ENCODE peak calls at places on chromosomes 2 and 18, in nine cellular contexts. C, H, L, J, N, X, G, E and Z are unnamed samples.

GRCh38 chr18:3207565-3207964 is 12.2 kb downstream of the MYOM1 start:
- DNase-seq in C (peak; percentile 3), H (no peak), L (no peak), J (no peak), N (no peak), X (no peak), G (no peak), E (peak; percentile 25), Z (no peak)

GRCh38 chr2:85418132-85419008 is at the start of gene SH2D6:
- DNase-seq in C (peak; percentile 51), H (peak; percentile 65), L (peak; percentile 86), J (peak; percentile 83), N (peak; percentile 84), X (peak; percentile 86), G (peak; percentile 69), E (peak; percentile 91), Z (peak; percentile 84)

GRCh38 chr2:157257312-157258252 is at the start of gene GALNT5:
- DNase-seq in C (peak; percentile 41), H (no peak), L (no peak), J (peak; percentile 58), N (no peak), X (no peak), G (no peak), E (peak; percentile 30), Z (no peak)

GRCh38 chr2:42030196-42030759 is 17.5 kb upstream of the PKDCC start:
- DNase-seq in C (no peak), H (no peak), L (no peak), J (no peak), N (peak; percentile 3), X (no peak), G (no peak), E (no peak), Z (no peak)

GRCh38 chr2:25981596-25982272 is 563 bp downstream of the KIF3C start:
- DNase-seq in C (no peak), H (no peak), L (no peak), J (peak; percentile 15), N (no peak), X (no peak), G (peak; percentile 20), E (peak; percentile 38), Z (no peak)

GRCh38 chr2:29655391-29656086 is 265.8 kb downstream of the ALK start:
- DNase-seq in C (no peak), H (no peak), L (peak; percentile 35), J (no peak), N (no peak), X (no peak), G (no peak), E (no peak), Z (peak; percentile 71)

GRCh38 chr2:74148457-74149248 is 941 bp upstream of the BOLA3 start:
- DNase-seq in C (no peak), H (no peak), L (no peak), J (peak; percentile 40), N (no peak), X (no peak), G (no peak), E (no peak), Z (no peak)

GRCh38 chr2:86393521-86394490 is 47.4 kb upstream of the KDM3A start:
- DNase-seq in C (no peak), H (no peak), L (no peak), J (peak; percentile 51), N (peak; percentile 71), X (peak; percentile 59), G (no peak), E (no peak), Z (no peak)

GRCh38 chr2:208792766-208793165 is 386.2 kb downstream of the PTH2R start:
- DNase-seq in C (no peak), H (no peak), L (no peak), J (no peak), N (no peak), X (no peak), G (no peak), E (no peak), Z (no peak)

GRCh38 chr2:142241016-142241415 is 110.2 kb upstream of the LRP1B start:
- DNase-seq in C (no peak), H (no peak), L (no peak), J (no peak), N (no peak), X (no peak), G (no peak), E (no peak), Z (no peak)

GRCh38 chr2:7083580-7084509 is 166.6 kb downstream of the RNF144A start:
- DNase-seq in C (peak; percentile 4), H (no peak), L (no peak), J (peak; percentile 53), N (peak; percentile 53), X (peak; percentile 52), G (no peak), E (peak; percentile 29), Z (peak; percentile 51)

GRCh38 chr2:177553176-177553909 is 160.8 kb downstream of the AGPS start:
- DNase-seq in C (peak; percentile 26), H (no peak), L (no peak), J (peak; percentile 42), N (no peak), X (no peak), G (no peak), E (no peak), Z (no peak)

GRCh38 chr18:79796531-79797390 is 977 bp upstream of the KCNG2 start:
- DNase-seq in C (no peak), H (no peak), L (no peak), J (no peak), N (no peak), X (no peak), G (no peak), E (no peak), Z (no peak)

GRCh38 chr2:145652992-145653545 is 1133.2 kb upstream of the ZEB2 start:
- DNase-seq in C (peak; percentile 42), H (no peak), L (no peak), J (peak; percentile 56), N (no peak), X (no peak), G (no peak), E (peak; percentile 40), Z (no peak)

GRCh38 chr2:95068256-95068655 is 42.7 kb downstream of the MAL start:
- DNase-seq in C (no peak), H (no peak), L (no peak), J (no peak), N (no peak), X (no peak), G (no peak), E (no peak), Z (no peak)

GRCh38 chr18:11121426-11121825 is 27.9 kb downstream of the PIEZO2 start:
- DNase-seq in C (no peak), H (no peak), L (no peak), J (no peak), N (no peak), X (no peak), G (no peak), E (no peak), Z (no peak)

GRCh38 chr2:237354930-237355329 is 59.0 kb downstream of the COL6A3 start:
- DNase-seq in C (peak; percentile 68), H (no peak), L (no peak), J (peak; percentile 97), N (no peak), X (peak; percentile 7), G (no peak), E (peak; percentile 52), Z (no peak)

GRCh38 chr2:182055993-182056392 is 70.3 kb downstream of the PPP1R1C start:
- DNase-seq in C (no peak), H (no peak), L (no peak), J (no peak), N (no peak), X (no peak), G (no peak), E (no peak), Z (no peak)

GRCh38 chr2:165164201-165164600 is 39.6 kb downstream of the SCN3A start:
- DNase-seq in C (no peak), H (no peak), L (no peak), J (no peak), N (no peak), X (no peak), G (no peak), E (no peak), Z (no peak)

GRCh38 chr2:221125691-221126090 is 446.4 kb downstream of the EPHA4 start:
- DNase-seq in C (no peak), H (no peak), L (no peak), J (no peak), N (no peak), X (no peak), G (no peak), E (no peak), Z (no peak)

GRCh38 chr2:159381574-159381973 is 95.1 kb upstream of the WDSUB1 start:
- DNase-seq in C (no peak), H (no peak), L (no peak), J (no peak), N (no peak), X (no peak), G (no peak), E (no peak), Z (no peak)

GRCh38 chr18:3286165-3286564 is 24.2 kb downstream of the MYL12B start:
- DNase-seq in C (no peak), H (no peak), L (no peak), J (no peak), N (no peak), X (no peak), G (no peak), E (no peak), Z (no peak)

GRCh38 chr2:7745369-7745768 is 828.2 kb downstream of the RNF144A start:
- DNase-seq in C (no peak), H (peak; percentile 53), L (no peak), J (no peak), N (no peak), X (no peak), G (no peak), E (no peak), Z (no peak)

GRCh38 chr2:43326116-43326825 is 99.9 kb upstream of the ZFP36L2 start:
- DNase-seq in C (no peak), H (no peak), L (no peak), J (peak; percentile 69), N (no peak), X (no peak), G (no peak), E (no peak), Z (peak; percentile 46)

GRCh38 chr2:109057686-109058085 is 68.7 kb upstream of the EDAR start:
- DNase-seq in C (no peak), H (no peak), L (no peak), J (no peak), N (peak; percentile 87), X (no peak), G (no peak), E (no peak), Z (no peak)

GRCh38 chr18:73461780-73462059 is 593.9 kb upstream of the NETO1 start:
- DNase-seq in C (peak; percentile 23), H (no peak), L (no peak), J (peak; percentile 15), N (no peak), X (no peak), G (no peak), E (no peak), Z (no peak)

GRCh38 chr2:173502296-173502695 is 147.6 kb downstream of the CDCA7 start:
- DNase-seq in C (no peak), H (no peak), L (no peak), J (no peak), N (no peak), X (no peak), G (no peak), E (no peak), Z (no peak)

GRCh38 chr2:88016086-88016947 is at the start of gene RNU2-63P:
- DNase-seq in C (peak; percentile 97), H (peak; percentile 55), L (peak; percentile 61), J (no peak), N (peak; percentile 39), X (peak; percentile 86), G (peak; percentile 76), E (peak; percentile 73), Z (peak; percentile 71)

GRCh38 chr2:2527162-2527561 is 196.1 kb upstream of the MYT1L start:
- DNase-seq in C (no peak), H (no peak), L (no peak), J (no peak), N (no peak), X (no peak), G (no peak), E (no peak), Z (no peak)

GRCh38 chr2:191151315-191151698 is 513 bp upstream of the STAT4 start:
- DNase-seq in C (no peak), H (no peak), L (no peak), J (no peak), N (no peak), X (no peak), G (no peak), E (no peak), Z (no peak)

GRCh38 chr2:48112911-48113687 is 206.8 kb upstream of the FBXO11 start:
- DNase-seq in C (no peak), H (no peak), L (no peak), J (peak; percentile 14), N (no peak), X (no peak), G (no peak), E (no peak), Z (no peak)